ENCODE peak calls at places on chromosomes 6 and 20, in seven cellular contexts. M, U, Y, Q, L, J and F are unnamed samples.

GRCh38 chr6:128437685-128438084 is 82.7 kb downstream of the PTPRK start:
- DNase-seq in L (no peak), Y (no peak), Q (no peak), M (no peak), U (no peak), J (no peak), F (no peak)

GRCh38 chr6:35377002-35377401 is 34.6 kb downstream of the PPARD start:
- DNase-seq in U (no peak), L (peak; percentile 52), Q (no peak), M (no peak), Y (no peak), J (no peak), F (no peak)

GRCh38 chr20:4781637-4782349 is 60.1 kb downstream of the PRND start:
- DNase-seq in U (no peak), L (no peak), Q (no peak), J (no peak), M (no peak), Y (no peak), F (no peak)

GRCh38 chr6:14743465-14744211 is 502.2 kb upstream of the JARID2 start:
- DNase-seq in U (no peak), L (peak; percentile 99), Y (no peak), J (no peak), M (peak; percentile 74), Q (no peak), F (peak; percentile 91)

GRCh38 chr20:16352321-16352720 is 220.9 kb downstream of the KIF16B start:
- DNase-seq in Q (no peak), J (no peak), U (no peak), Y (no peak), L (no peak), M (no peak), F (no peak)

GRCh38 chr6:6788394-6789020 is 200.0 kb downstream of the LY86 start:
- DNase-seq in M (no peak), Y (peak; percentile 25), Q (no peak), L (no peak), U (no peak), J (no peak), F (peak; percentile 56)

GRCh38 chr6:25277401-25277800 is 1.8 kb upstream of the CARMIL1 start:
- DNase-seq in M (no peak), J (no peak), U (no peak), Y (no peak), L (no peak), Q (no peak), F (no peak)

GRCh38 chr6:156013155-156013554 is 557.5 kb upstream of the NOX3 start:
- DNase-seq in M (no peak), Q (no peak), Y (no peak), J (no peak), U (no peak), L (no peak), F (peak; percentile 10)

GRCh38 chr6:47307362-47308222 is 2.1 kb downstream of the TNFRSF21 start:
- DNase-seq in L (no peak), Y (no peak), Q (no peak), J (no peak), U (no peak), M (no peak), F (no peak)

GRCh38 chr6:105097288-105097687 is 82.5 kb downstream of the POPDC3 start:
- DNase-seq in J (no peak), Q (no peak), Y (no peak), U (no peak), L (no peak), M (no peak), F (no peak)

GRCh38 chr20:2652724-2653510 is 485 bp downstream of the NOP56 start:
- DNase-seq in Q (peak; percentile 66), M (no peak), L (no peak), U (no peak), J (no peak), Y (peak; percentile 36), F (peak; percentile 52)

GRCh38 chr6:25041676-25042598 is 106.2 kb upstream of the RIPOR2 start:
- DNase-seq in U (no peak), M (no peak), Y (no peak), J (no peak), Q (peak; percentile 28), L (no peak), F (peak; percentile 64)

GRCh38 chr6:154261688-154262397 is 94.8 kb downstream of the IPCEF1 start:
- DNase-seq in Y (no peak), Q (peak; percentile 20), J (no peak), U (no peak), M (no peak), L (no peak), F (no peak)

GRCh38 chr20:44969320-44969879 is 3.1 kb downstream of the STK4 start:
- DNase-seq in U (no peak), J (no peak), L (no peak), Y (no peak), Q (no peak), M (no peak), F (peak; percentile 48)

GRCh38 chr6:49082611-49083010 is 380.4 kb downstream of the MMUT start:
- DNase-seq in J (no peak), L (no peak), U (no peak), Y (no peak), Q (no peak), M (no peak), F (no peak)

GRCh38 chr6:168368063-168368835 is 48.7 kb upstream of the DACT2 start:
- DNase-seq in Y (no peak), L (no peak), Q (no peak), M (no peak), J (no peak), U (no peak), F (no peak)

GRCh38 chr6:168968228-168968627 is 285.4 kb downstream of the THBS2 start:
- DNase-seq in Y (peak; percentile 7), U (peak; percentile 55), J (peak; percentile 46), M (no peak), Q (no peak), L (peak; percentile 91), F (peak; percentile 22)

GRCh38 chr6:28137458-28138020 is 4.1 kb upstream of the ZKSCAN8 start:
- DNase-seq in U (no peak), Y (no peak), M (no peak), Q (peak; percentile 58), L (peak; percentile 29), J (no peak), F (peak; percentile 31)

GRCh38 chr6:25749837-25750236 is 4.7 kb upstream of the SLC17A4 start:
- DNase-seq in L (no peak), U (no peak), M (no peak), Y (no peak), Q (no peak), J (no peak), F (no peak)

GRCh38 chr6:148747145-148747492 is 289 bp downstream of the UST start:
- DNase-seq in Q (no peak), M (no peak), L (no peak), J (peak; percentile 30), Y (no peak), U (peak; percentile 71), F (peak; percentile 57)

DNA sequence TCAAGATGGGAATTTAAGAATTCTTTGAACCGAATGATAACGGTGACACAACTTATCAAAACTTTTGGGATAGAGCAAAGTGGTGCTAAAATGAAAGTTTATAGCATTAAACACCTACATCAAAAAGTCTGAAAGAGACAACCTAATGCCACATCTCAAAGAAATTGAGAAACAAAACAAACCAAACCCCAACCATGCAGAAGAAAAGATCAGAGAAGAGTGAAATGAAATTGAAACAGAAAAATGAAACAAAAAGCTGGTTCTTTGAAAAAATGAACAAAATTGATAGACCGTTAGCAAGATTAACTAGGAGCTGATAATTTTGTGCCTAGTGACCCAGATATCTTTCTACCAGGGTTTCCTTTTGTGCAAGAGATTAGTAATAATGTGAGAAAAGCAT is 248.0 kb upstream of the EYS start:
- DNase-seq in J (no peak), Y (no peak), Q (no peak), L (no peak), U (no peak), M (no peak), F (no peak)
- TF ChIP-seq CTCF in J (no peak), Y (no peak), Q (no peak), L (no peak), U (no peak), M (no peak), F (no peak)

DNA sequence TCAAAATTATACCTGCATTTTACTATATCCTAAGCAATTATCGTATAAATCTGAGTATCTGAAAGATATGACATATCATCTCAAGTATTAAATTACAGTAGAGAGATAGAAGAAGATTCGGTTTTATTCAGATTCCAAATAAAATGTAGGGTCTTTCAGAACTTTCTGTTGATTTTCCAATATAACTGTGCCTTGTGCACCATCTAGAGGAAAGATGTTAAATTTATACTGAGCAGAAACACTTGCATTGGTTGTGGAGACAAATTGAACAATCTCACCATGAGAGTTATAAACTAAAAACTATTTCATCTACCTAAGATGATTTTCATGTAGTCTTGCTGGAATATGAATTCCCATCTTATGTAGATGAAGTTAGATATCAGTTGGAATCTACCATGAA is 26.8 kb upstream of the HSF2 start:
- DNase-seq in U (no peak), Q (no peak), M (no peak), Y (no peak), L (no peak), J (no peak), F (no peak)
- TF ChIP-seq CTCF in U (no peak), Q (no peak), M (peak; percentile 41), Y (peak; percentile 49), L (no peak), J (no peak), F (no peak)

GRCh38 chr20:38340693-38341092 is 5.6 kb upstream of the LBP start:
- DNase-seq in L (no peak), Y (no peak), M (no peak), Q (no peak), J (no peak), U (no peak), F (no peak)

GRCh38 chr20:38337561-38338140 is 8.6 kb upstream of the LBP start:
- DNase-seq in Q (no peak), U (no peak), M (no peak), Y (peak; percentile 89), J (no peak), L (no peak), F (peak; percentile 67)

GRCh38 chr20:38339993-38340392 is 6.3 kb upstream of the LBP start:
- DNase-seq in J (no peak), U (no peak), L (no peak), Y (no peak), M (no peak), Q (no peak), F (no peak)

GRCh38 chr20:38342196-38342595 is 4.1 kb upstream of the LBP start:
- DNase-seq in M (no peak), Y (peak; percentile 76), L (no peak), J (no peak), U (no peak), Q (no peak), F (no peak)

GRCh38 chr20:38338849-38339520 is 7.3 kb upstream of the LBP start:
- DNase-seq in M (no peak), L (no peak), Y (peak; percentile 57), Q (no peak), U (no peak), J (no peak), F (no peak)
- TF ChIP-seq CTCF in M (peak; percentile 68), L (peak; percentile 10), Y (peak; percentile 52), Q (no peak), U (no peak), J (no peak), F (no peak)

DNA sequence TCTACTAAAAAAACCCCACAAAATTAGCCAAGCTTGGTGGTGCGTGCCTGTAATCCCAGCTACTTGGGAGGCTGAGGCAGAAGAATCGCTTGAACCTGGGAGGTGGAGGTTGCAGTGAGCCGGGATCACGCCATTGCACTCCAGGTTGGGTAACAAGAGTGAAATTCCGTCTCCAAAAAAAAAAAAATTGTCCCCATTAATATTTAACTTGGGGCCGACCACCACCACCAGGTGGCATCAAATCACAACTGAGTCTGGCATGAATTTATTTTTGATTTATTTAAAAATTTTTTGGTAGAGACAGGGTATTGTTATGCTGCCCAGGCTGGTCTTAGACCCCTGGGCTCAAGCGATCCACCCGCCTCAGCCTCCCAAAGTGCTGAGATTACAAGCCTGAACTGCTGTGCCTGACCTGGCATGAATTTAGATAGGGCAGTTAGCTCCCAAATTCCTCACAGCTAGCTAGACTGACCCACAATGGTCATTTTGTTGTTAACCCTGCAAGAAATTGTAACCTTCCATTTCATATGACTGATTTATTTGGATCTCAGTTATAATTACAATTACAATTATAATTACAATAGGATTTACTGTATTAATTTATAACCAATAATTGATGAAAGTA is 17.1 kb upstream of the BEND3 start:
- DNase-seq in Y (peak; percentile 37), M (no peak), L (peak; percentile 20), Q (no peak), U (no peak), J (no peak), F (peak; percentile 66)
- TF ChIP-seq CTCF in Y (peak; percentile 63), M (peak; percentile 88), L (peak; percentile 46), Q (peak; percentile 27), U (no peak), J (no peak), F (peak; percentile 65)